ENCODE peak calls at places on chromosomes 2 and 18, in ten cellular contexts. W is CD8-positive, alpha-beta memory T cell; J is lower lobe of right lung; M is AG04450; V is SJSA1; D is cardiac muscle cell; Y is heart left ventricle; U is transverse colon; L is colonic mucosa; R is neural progenitor cell. Z is an unnamed sample.

GRCh38 chr2:24721470-24721869 is 71.7 kb downstream of the PTRHD1 start:
- DNase-seq in J (no peak), V (peak), U (peak), Y (peak), D (no peak), W (no peak), R (peak), L (peak), M (peak), Z (no peak)

GRCh38 chr2:46555011-46555410 is 75.6 kb downstream of the TMEM247 start:
- DNase-seq in M (no peak), V (no peak), Y (no peak), W (no peak), L (no peak), J (no peak), U (no peak), D (no peak), R (peak), Z (peak)

GRCh38 chr2:125070726-125071505 is 1045.8 kb downstream of the CNTNAP5 start:
- DNase-seq in L (no peak), Y (no peak), W (no peak), U (no peak), M (no peak), R (no peak), J (no peak), V (no peak), D (no peak), Z (no peak)

GRCh38 chr18:46759885-46760284 is 3.0 kb upstream of the ST8SIA5 start:
- DNase-seq in V (no peak), W (no peak), L (no peak), R (no peak), J (no peak), Y (no peak), D (no peak), M (no peak), U (no peak), Z (no peak)

GRCh38 chr2:41933585-41934322 is 114.1 kb upstream of the PKDCC start:
- DNase-seq in M (peak), R (no peak), U (no peak), V (peak), J (no peak), W (no peak), L (no peak), D (no peak), Y (no peak), Z (no peak)

GRCh38 chr2:15662579-15662978 is 70.9 kb downstream of the DDX1 start:
- DNase-seq in L (no peak), J (no peak), W (no peak), Y (no peak), D (no peak), R (no peak), M (no peak), U (no peak), V (no peak), Z (no peak)

GRCh38 chr2:207725815-207726578 is 14.6 kb downstream of the CCNYL1 start:
- DNase-seq in W (no peak), R (no peak), J (no peak), U (no peak), Y (no peak), M (no peak), L (no peak), V (no peak), D (peak), Z (no peak)

GRCh38 chr2:28400921-28401320 is 8.3 kb downstream of the FOSL2 start:
- DNase-seq in M (no peak), R (no peak), W (no peak), V (no peak), U (no peak), D (no peak), J (no peak), Y (no peak), L (no peak), Z (no peak)

GRCh38 chr2:62774555-62775366 is 69.2 kb downstream of the EHBP1 start:
- DNase-seq in L (peak), Y (no peak), R (peak), D (peak), V (no peak), J (no peak), U (no peak), M (no peak), W (no peak), Z (no peak)

GRCh38 chr2:153858250-153858649 is 13.5 kb upstream of the GALNT13 start:
- DNase-seq in L (no peak), U (no peak), D (no peak), J (no peak), Y (no peak), W (no peak), R (no peak), V (no peak), M (no peak), Z (no peak)

GRCh38 chr2:211617803-211618202 is 920.8 kb downstream of the ERBB4 start:
- DNase-seq in D (no peak), R (no peak), J (no peak), V (no peak), Y (no peak), U (no peak), M (no peak), W (no peak), L (no peak), Z (no peak)

GRCh38 chr2:212154392-212154791 is 384.2 kb downstream of the ERBB4 start:
- DNase-seq in Y (no peak), V (no peak), U (no peak), D (peak), W (no peak), R (no peak), M (no peak), L (no peak), J (no peak), Z (no peak)

GRCh38 chr18:29087616-29088246 is 910.8 kb upstream of the CDH2 start:
- DNase-seq in D (no peak), L (no peak), M (no peak), W (no peak), V (no peak), J (no peak), U (no peak), R (no peak), Y (no peak), Z (no peak)

GRCh38 chr2:42843611-42844010 is 51.2 kb upstream of the HAAO start:
- DNase-seq in D (no peak), R (peak), W (no peak), Y (no peak), V (no peak), M (no peak), L (no peak), U (no peak), J (no peak), Z (no peak)

GRCh38 chr2:239715606-239716005 is 309.5 kb downstream of the NDUFA10 start:
- DNase-seq in D (no peak), U (no peak), Y (no peak), W (no peak), J (peak), L (no peak), R (no peak), V (peak), M (no peak), Z (peak)

GRCh38 chr2:152447897-152448296 is 112.9 kb downstream of the FMNL2 start:
- DNase-seq in V (no peak), U (no peak), D (no peak), L (no peak), W (no peak), M (no peak), J (no peak), Y (no peak), R (no peak), Z (no peak)

GRCh38 chr2:23497063-23497462 is 112.1 kb downstream of the KLHL29 start:
- DNase-seq in M (no peak), J (no peak), L (no peak), D (no peak), R (no peak), U (no peak), Y (no peak), V (no peak), W (no peak), Z (no peak)

GRCh38 chr2:219161097-219161496 is 482 bp upstream of the NHEJ1 start:
- DNase-seq in L (no peak), Y (no peak), J (no peak), D (no peak), U (no peak), R (no peak), V (no peak), W (no peak), M (no peak), Z (no peak)
- H3K27ac ChIP-seq in L (peak), Y (peak), J (peak), D (no peak), U (peak), R (no peak), V (no peak), W (peak), M (peak), Z (no peak)

GRCh38 chr2:128442891-128443302 is 124.2 kb upstream of the HS6ST1 start:
- DNase-seq in R (no peak), W (no peak), U (no peak), D (peak), M (no peak), J (no peak), Y (no peak), V (peak), L (peak), Z (peak)

GRCh38 chr2:128440087-128440665 is 121.5 kb upstream of the HS6ST1 start:
- DNase-seq in Y (no peak), L (no peak), D (no peak), J (no peak), R (no peak), V (no peak), M (no peak), U (no peak), W (no peak), Z (peak)

GRCh38 chr2:128442053-128442751 is 123.5 kb upstream of the HS6ST1 start:
- DNase-seq in U (peak), M (no peak), D (no peak), W (no peak), J (peak), V (peak), L (peak), Y (no peak), R (no peak), Z (peak)

GRCh38 chr2:128440666-128441340 is 122.1 kb upstream of the HS6ST1 start:
- DNase-seq in V (peak), D (no peak), W (no peak), J (no peak), M (no peak), U (no peak), R (no peak), L (peak), Y (no peak), Z (peak)

GRCh38 chr2:128441341-128442052 is 122.8 kb upstream of the HS6ST1 start:
- DNase-seq in Y (no peak), V (peak), R (no peak), W (no peak), D (no peak), M (no peak), L (peak), J (no peak), U (no peak), Z (no peak)
- H3K27ac ChIP-seq in Y (no peak), V (peak), R (no peak), W (no peak), D (no peak), M (no peak), L (no peak), J (peak), U (no peak), Z (no peak)

DNA sequence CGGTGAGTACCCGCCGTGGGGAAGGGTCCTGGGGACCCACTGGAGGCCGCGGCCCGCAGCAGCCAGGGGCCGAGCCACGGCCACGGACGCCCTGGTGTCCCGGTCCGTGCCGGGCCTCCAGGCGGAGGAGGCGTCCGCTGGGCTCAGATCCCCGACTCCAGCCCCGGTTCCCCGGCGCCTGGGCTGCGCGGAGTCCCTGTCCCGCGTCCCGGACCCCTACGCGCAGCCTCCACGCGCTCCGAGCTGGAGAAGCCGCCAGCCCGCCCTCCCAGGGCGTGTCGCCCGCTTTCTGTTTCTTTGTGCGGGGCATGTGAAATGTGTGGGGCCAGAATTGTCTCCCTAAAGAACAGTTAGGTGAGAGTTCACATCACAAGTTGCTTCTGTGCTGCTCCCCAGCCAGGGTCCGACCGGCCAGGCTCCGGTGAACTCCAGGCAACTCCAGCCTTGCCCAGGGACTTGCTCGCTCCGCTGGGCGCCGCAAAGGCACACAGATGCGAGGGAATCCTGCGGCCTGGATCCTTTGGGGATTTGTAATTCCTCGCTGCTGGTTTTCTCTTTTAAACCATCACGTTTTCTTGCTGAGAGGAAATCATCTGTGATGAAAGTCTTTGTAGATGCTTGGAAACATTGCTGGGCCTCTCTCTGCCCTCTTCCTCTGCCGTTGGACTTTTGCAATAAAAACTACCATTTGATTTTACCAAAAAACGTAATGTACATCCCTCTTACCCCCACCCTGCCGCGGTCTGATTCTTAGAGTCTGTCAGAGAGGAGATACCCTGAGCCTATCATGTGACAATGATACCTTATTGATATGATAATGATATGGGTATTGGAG is 570 bp downstream of the GYPC start:
- DNase-seq in M (no peak), D (peak), U (peak), J (peak), W (peak), L (no peak), R (peak), Y (peak), V (no peak), Z (peak)
- H3K27ac ChIP-seq in M (peak), D (peak), U (peak), J (peak), W (peak), L (peak), R (no peak), Y (peak), V (no peak), Z (no peak)

GRCh38 chr2:174012347-174013309 is 47.5 kb upstream of the SP3 start:
- DNase-seq in Y (peak), W (peak), L (peak), M (no peak), R (peak), U (peak), D (no peak), J (peak), V (no peak), Z (peak)
- H3K27ac ChIP-seq in Y (peak), W (no peak), L (peak), M (peak), R (no peak), U (peak), D (no peak), J (peak), V (peak), Z (no peak)

DNA sequence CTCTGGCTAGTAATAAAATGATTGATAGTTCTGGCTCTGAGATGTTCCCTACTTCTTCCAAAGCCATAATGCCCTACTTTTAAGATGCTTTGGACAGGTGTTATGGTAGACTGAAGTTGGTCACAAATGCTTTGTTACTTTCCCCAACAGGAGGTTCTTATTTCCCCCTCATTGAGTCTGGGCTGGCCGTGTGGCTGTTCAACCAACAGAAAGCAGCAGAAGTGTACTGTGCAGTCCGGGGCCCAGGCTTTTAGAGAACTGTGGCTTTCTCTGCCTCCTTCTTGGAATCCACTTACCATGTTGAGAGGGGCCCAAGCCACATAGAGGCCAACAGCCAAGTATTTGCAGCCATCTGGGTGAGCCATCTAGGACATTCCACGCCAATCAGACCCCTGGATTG is 94.2 kb downstream of the KCTD1 start:
- DNase-seq in R (no peak), D (no peak), Y (no peak), W (no peak), U (no peak), J (no peak), M (no peak), L (no peak), V (no peak), Z (no peak)
- H3K27ac ChIP-seq in R (no peak), D (no peak), Y (no peak), W (no peak), U (no peak), J (no peak), M (no peak), L (no peak), V (no peak), Z (no peak)

GRCh38 chr18:48007381-48007780 is 76.9 kb upstream of the SMAD2 start:
- DNase-seq in W (no peak), V (no peak), D (no peak), L (no peak), R (no peak), U (no peak), M (no peak), J (no peak), Y (no peak), Z (no peak)
- H3K27ac ChIP-seq in W (no peak), V (no peak), D (no peak), L (no peak), R (no peak), U (no peak), M (no peak), J (no peak), Y (no peak), Z (no peak)

GRCh38 chr2:204551464-204551863 is 6.2 kb downstream of the PARD3B start:
- DNase-seq in Y (no peak), M (no peak), U (peak), W (no peak), L (no peak), D (no peak), V (no peak), R (peak), J (no peak), Z (no peak)

GRCh38 chr2:204544961-204545860 is at the start of gene PARD3B:
- DNase-seq in J (peak), W (no peak), V (peak), R (peak), D (peak), L (peak), Y (peak), M (no peak), U (peak), Z (peak)

GRCh38 chr2:204545861-204546773 is 842 bp downstream of the PARD3B start:
- DNase-seq in V (no peak), Y (no peak), M (no peak), R (no peak), U (peak), D (no peak), J (peak), L (peak), W (no peak), Z (peak)

DNA sequence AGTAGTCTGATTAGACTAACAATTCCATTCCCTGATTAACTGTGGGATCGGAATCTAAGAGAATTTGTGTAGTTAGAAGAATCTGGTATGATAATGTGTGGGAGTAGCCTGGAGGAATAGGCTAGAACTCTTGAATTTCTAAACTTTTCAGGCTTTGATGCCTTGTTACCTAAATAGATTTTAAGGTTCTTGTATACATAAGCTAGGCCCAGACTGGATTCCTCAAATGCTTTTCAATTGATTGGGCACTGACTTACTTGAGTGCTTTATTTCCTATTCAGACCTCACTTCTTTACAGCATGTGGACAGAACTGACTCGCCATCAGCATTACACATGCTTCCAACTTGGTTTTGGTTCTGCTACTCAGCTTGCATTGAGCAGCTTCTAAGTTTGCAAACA is 5.5 kb downstream of the PARD3B start:
- DNase-seq in W (no peak), R (no peak), V (peak), M (peak), Y (no peak), L (no peak), U (no peak), J (no peak), D (no peak), Z (no peak)
- H3K27ac ChIP-seq in W (no peak), R (no peak), V (peak), M (peak), Y (no peak), L (no peak), U (peak), J (peak), D (no peak), Z (no peak)

GRCh38 chr18:38421016-38421415 is 855.4 kb upstream of the CELF4 start:
- DNase-seq in R (peak), Y (no peak), M (no peak), D (no peak), J (no peak), U (no peak), L (no peak), V (no peak), W (no peak), Z (no peak)

GRCh38 chr18:38422216-38422615 is 856.6 kb upstream of the CELF4 start:
- DNase-seq in R (no peak), W (no peak), U (no peak), Y (no peak), D (no peak), V (no peak), M (no peak), J (no peak), L (no peak), Z (no peak)

GRCh38 chr18:38415811-38416210 is 850.2 kb upstream of the CELF4 start:
- DNase-seq in R (no peak), V (no peak), D (no peak), L (no peak), W (no peak), Y (no peak), M (no peak), U (no peak), J (no peak), Z (no peak)

GRCh38 chr18:38420611-38421010 is 855.0 kb upstream of the CELF4 start:
- DNase-seq in W (no peak), R (no peak), L (no peak), U (no peak), M (no peak), Y (no peak), V (no peak), J (no peak), D (no peak), Z (no peak)
- H3K27ac ChIP-seq in W (no peak), R (no peak), L (no peak), U (no peak), M (no peak), Y (no peak), V (no peak), J (no peak), D (no peak), Z (no peak)

DNA sequence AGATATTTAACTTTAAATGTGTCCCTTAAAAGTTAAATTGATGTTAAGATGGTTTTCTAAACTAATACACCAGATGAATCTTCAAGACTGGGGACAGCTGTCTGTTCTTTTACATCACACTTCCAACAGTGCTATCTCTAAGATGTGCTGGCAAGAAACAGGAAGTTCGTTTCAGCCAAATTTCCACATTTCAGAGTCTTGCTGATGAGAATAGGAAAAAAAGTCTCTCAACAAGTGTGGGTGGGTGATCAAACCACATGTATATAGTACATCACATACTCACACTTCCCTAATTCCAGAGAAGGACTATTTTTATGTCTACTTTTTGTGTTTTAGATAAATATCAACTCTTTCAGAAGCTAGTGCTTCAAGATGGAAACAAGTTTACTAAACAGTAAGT is 1712.8 kb upstream of the TMEFF2 start:
- DNase-seq in U (no peak), L (no peak), R (no peak), J (no peak), M (no peak), W (no peak), Y (no peak), D (no peak), V (no peak), Z (no peak)
- H3K27ac ChIP-seq in U (no peak), L (no peak), R (no peak), J (no peak), M (no peak), W (no peak), Y (no peak), D (no peak), V (no peak), Z (no peak)

Z was measured in H9.